ENCODE peak calls at places on chromosomes 4 and X, in five cellular contexts. R is DMS53, F is fibroblast of pulmonary artery, J is endodermal cell, N is GDM1. U is an unnamed sample.

GRCh38 chr4:102500371-102501175 is 586 bp upstream of the NFKB1 start:
- DNase-seq in R (peak), F (peak), J (peak), N (no peak), U (no peak)

GRCh38 chrX:122219735-122220134 is 964.3 kb upstream of the GRIA3 start:
- DNase-seq in R (no peak), F (no peak), J (no peak), N (no peak), U (no peak)

GRCh38 chr4:96354036-96354712 is 514.3 kb downstream of the PDHA2 start:
- DNase-seq in R (peak), F (peak), J (no peak), N (no peak), U (no peak)

GRCh38 chr4:3248178-3248480 is 830 bp upstream of the MSANTD1 start:
- DNase-seq in R (no peak), F (no peak), J (no peak), N (no peak), U (no peak)

GRCh38 chr4:147741190-147741788 is 9.4 kb downstream of the ARHGAP10 start:
- DNase-seq in R (no peak), F (no peak), J (no peak), N (no peak), U (no peak)

GRCh38 chr4:142121448-142121847 is 485.1 kb downstream of the IL15 start:
- DNase-seq in R (no peak), F (no peak), J (no peak), N (no peak), U (no peak)

GRCh38 chr4:26080876-26081628 is 167.0 kb downstream of the SMIM20 start:
- DNase-seq in R (no peak), F (no peak), J (no peak), N (no peak), U (no peak)

GRCh38 chr4:54482529-54482961 is 175.2 kb upstream of the KIT start:
- DNase-seq in R (peak), F (peak), J (no peak), N (no peak), U (no peak)

GRCh38 chr4:168197926-168198325 is 105.6 kb downstream of the ANXA10 start:
- DNase-seq in R (no peak), F (peak), J (no peak), N (no peak), U (no peak)

GRCh38 chr4:147360301-147360700 is 120.6 kb upstream of the EDNRA start:
- DNase-seq in R (no peak), F (peak), J (no peak), N (no peak), U (no peak)

GRCh38 chrX:132758778-132759177 is 199.7 kb downstream of the HS6ST2 start:
- DNase-seq in R (no peak), F (no peak), J (peak), N (no peak), U (no peak)

GRCh38 chrX:103791826-103792458 is 15.3 kb downstream of the PLP1 start:
- DNase-seq in R (no peak), F (peak), J (no peak), N (no peak), U (no peak)